ENCODE peak calls at places on chromosomes 5 and 9, in nine cellular contexts. D is aorta, V is stomach, M is right atrium auricular region, R is endothelial cell of umbilical vein, L is Panc1, K is adrenal gland, H is uterus, U is fibroblast of lung. O is an unnamed sample. For H3K9me3, the result is how much of the 10 kb centered on the place peaks cover.

GRCh38 chr5:107516452-107517184 is 154.1 kb downstream of the EFNA5 start:
- DNase-seq in D (no peak), V (no peak), M (no peak), R (no peak), L (no peak), K (no peak), H (no peak), U (peak), O (no peak)

GRCh38 chr9:18605763-18606162 is 131.8 kb downstream of the ADAMTSL1 start:
- DNase-seq in D (no peak), V (peak), M (no peak), R (peak), L (no peak), K (peak), H (peak), U (peak), O (no peak)

GRCh38 chr5:146441896-146442295 is 5.2 kb upstream of the TCERG1 start:
- DNase-seq in D (no peak), V (no peak), M (no peak), R (no peak), L (no peak), K (no peak), H (no peak), U (peak), O (no peak)

GRCh38 chr9:4563105-4563504 is 72.8 kb downstream of the SLC1A1 start:
- DNase-seq in D (no peak), V (no peak), M (no peak), R (no peak), L (no peak), K (no peak), H (no peak), U (no peak), O (no peak)

GRCh38 chr5:39526914-39527477 is 102.2 kb upstream of the DAB2 start:
- DNase-seq in D (no peak), V (no peak), M (no peak), R (peak), L (no peak), K (no peak), H (no peak), U (no peak), O (no peak)

GRCh38 chr9:109349431-109349846 is 28.6 kb upstream of the EPB41L4B start:
- DNase-seq in D (no peak), V (no peak), M (no peak), R (no peak), L (peak), K (peak), H (no peak), U (peak), O (peak)

GRCh38 chr9:121765021-121765950 is 113.9 kb downstream of the DAB2IP start:
- DNase-seq in D (no peak), V (peak), M (peak), R (peak), L (no peak), K (peak), H (peak), U (peak), O (peak)

GRCh38 chr9:113349434-113350337 is at the start of gene BSPRY:
- DNase-seq in D (no peak), V (peak), M (no peak), R (no peak), L (no peak), K (no peak), H (no peak), U (no peak), O (no peak)

GRCh38 chr5:135950611-135951010 is 4.2 kb downstream of the LECT2 start:
- DNase-seq in D (no peak), V (no peak), M (no peak), R (no peak), L (no peak), K (no peak), H (no peak), U (peak), O (peak)

GRCh38 chr5:43804723-43805122 is 201.7 kb downstream of the NNT start:
- DNase-seq in D (no peak), V (no peak), M (no peak), R (no peak), L (no peak), K (no peak), H (no peak), U (no peak), O (no peak)

GRCh38 chr5:35354751-35355150 is 124.5 kb upstream of the PRLR start:
- DNase-seq in D (no peak), V (no peak), M (no peak), R (no peak), L (no peak), K (no peak), H (peak), U (peak), O (no peak)

GRCh38 chr5:98774192-98775046 is 956 bp downstream of the RGMB start:
- DNase-seq in D (peak), V (peak), M (peak), R (peak), L (no peak), K (peak), H (peak), U (peak), O (no peak)

GRCh38 chr5:56534102-56534501 is 281.2 kb upstream of the MAP3K1 start:
- DNase-seq in D (no peak), V (peak), M (no peak), R (no peak), L (no peak), K (peak), H (no peak), U (peak), O (no peak)

GRCh38 chr9:122788831-122789230 is at the start of gene OR5C1:
- DNase-seq in D (no peak), V (no peak), M (peak), R (no peak), L (no peak), K (no peak), H (no peak), U (no peak), O (no peak)

GRCh38 chr9:134319306-134320194 is 6.7 kb upstream of the RXRA start:
- DNase-seq in D (peak), V (no peak), M (no peak), R (no peak), L (no peak), K (no peak), H (peak), U (no peak), O (no peak)

GRCh38 chr9:30967484-30967883 is 1417.0 kb upstream of the ACO1 start:
- DNase-seq in D (no peak), V (no peak), M (no peak), R (no peak), L (no peak), K (no peak), H (no peak), U (no peak), O (no peak)

GRCh38 chr5:147369742-147370374 is 135.0 kb downstream of the STK32A start:
- DNase-seq in D (no peak), V (no peak), M (no peak), R (peak), L (no peak), K (no peak), H (no peak), U (no peak), O (no peak)

GRCh38 chr5:180156141-180156540 is 52.9 kb downstream of the RASGEF1C start:
- DNase-seq in D (peak), V (peak), M (peak), R (no peak), L (no peak), K (no peak), H (no peak), U (no peak), O (no peak)

GRCh38 chr9:129177443-129177790 is 644 bp downstream of the IER5L start:
- DNase-seq in D (no peak), V (no peak), M (no peak), R (no peak), L (no peak), K (no peak), H (no peak), U (no peak), O (no peak)

GRCh38 chr5:60843693-60844428 is at the start of gene ELOVL7:
- DNase-seq in D (peak), V (peak), M (no peak), R (peak), L (no peak), K (peak), H (no peak), U (peak), O (no peak)

GRCh38 chr5:36733183-36733582 is 126.8 kb downstream of the SLC1A3 start:
- DNase-seq in D (no peak), V (no peak), M (no peak), R (no peak), L (no peak), K (no peak), H (no peak), U (no peak), O (no peak)

GRCh38 chr5:68547049-68547448 is 331.5 kb downstream of the PIK3R1 start:
- DNase-seq in D (no peak), V (no peak), M (no peak), R (no peak), L (no peak), K (no peak), H (no peak), U (no peak), O (no peak)

GRCh38 chr5:128537306-128537998 is 593 bp downstream of the FBN2 start:
- DNase-seq in D (peak), V (no peak), M (no peak), R (peak), L (no peak), K (peak), H (peak), U (peak), O (no peak)

GRCh38 chr5:128537999-128538248 is at the start of gene FBN2:
- DNase-seq in D (no peak), V (no peak), M (no peak), R (no peak), L (no peak), K (no peak), H (no peak), U (no peak), O (no peak)

GRCh38 chr5:128536861-128537305 is 1.2 kb downstream of the FBN2 start:
- DNase-seq in D (no peak), V (no peak), M (no peak), R (no peak), L (no peak), K (peak), H (no peak), U (peak), O (no peak)

GRCh38 chr5:128539038-128539429 is 989 bp upstream of the FBN2 start:
- DNase-seq in D (no peak), V (no peak), M (no peak), R (peak), L (no peak), K (peak), H (no peak), U (peak), O (no peak)

DNA sequence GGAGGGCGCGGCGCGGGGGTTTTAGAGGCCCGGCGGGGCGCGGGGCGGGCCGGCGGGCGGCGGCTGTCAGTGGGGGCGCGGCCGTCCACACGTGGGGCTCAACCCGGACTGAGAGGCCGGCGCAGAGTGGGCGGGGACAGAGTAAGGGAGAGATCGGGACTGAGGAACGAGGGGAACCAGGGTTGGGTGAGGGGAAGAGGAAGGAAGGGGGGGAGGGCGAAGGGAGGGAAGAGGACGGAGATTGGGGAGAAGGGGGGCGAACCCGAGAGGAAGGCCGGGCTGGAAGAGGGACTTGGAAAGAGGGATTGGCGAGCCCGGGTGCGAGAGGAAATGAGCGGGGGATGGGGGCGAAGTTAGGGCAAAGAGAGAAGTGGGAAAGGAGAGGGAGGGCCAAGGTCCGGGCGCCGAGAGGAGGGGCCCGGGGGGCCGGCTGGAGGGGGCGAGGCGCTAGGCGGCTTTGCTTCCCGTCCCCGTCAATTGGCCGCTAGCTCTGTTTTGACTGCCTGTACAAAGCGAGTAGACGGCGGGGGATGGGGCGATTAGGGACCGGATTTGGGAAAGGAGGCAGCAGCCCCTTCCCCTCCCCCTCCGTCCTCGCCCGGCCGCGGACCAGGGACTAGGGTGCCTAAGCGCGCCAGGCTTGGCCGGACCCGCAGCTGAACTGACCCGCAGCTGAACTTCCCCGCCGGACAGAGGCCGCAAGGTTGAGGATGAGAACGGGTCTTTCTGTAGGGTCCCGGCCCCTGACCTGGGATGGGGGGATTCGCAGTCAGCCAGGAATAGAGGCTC is 398 bp upstream of the FBN2 start:
- DNase-seq in D (peak), V (no peak), M (no peak), R (peak), L (no peak), K (peak), H (peak), U (peak), O (peak)
- H3K4me3 ChIP-seq in D (peak), V (peak), M (peak), R (peak), L (no peak), K (peak), H (peak), U (peak), O (peak)

GRCh38 chr5:178675922-178676321 is 49.1 kb upstream of the CLK4 start:
- DNase-seq in D (no peak), V (no peak), M (no peak), R (no peak), L (no peak), K (no peak), H (no peak), U (peak), O (no peak)
- H3K9me3 ChIP-seq in D (under half), V (under half), M (under half), R (under half), L (under half), K (under half), H (under half), U (under half), O (under half)

GRCh38 chr9:16545639-16546038 is 324.8 kb downstream of the BNC2 start:
- DNase-seq in D (no peak), V (no peak), M (no peak), R (no peak), L (no peak), K (no peak), H (no peak), U (no peak), O (no peak)

GRCh38 chr9:16542290-16542689 is 328.2 kb downstream of the BNC2 start:
- DNase-seq in D (no peak), V (no peak), M (no peak), R (peak), L (no peak), K (no peak), H (no peak), U (no peak), O (no peak)

GRCh38 chr9:16543691-16544090 is 326.8 kb downstream of the BNC2 start:
- DNase-seq in D (no peak), V (no peak), M (no peak), R (no peak), L (no peak), K (no peak), H (no peak), U (peak), O (no peak)

GRCh38 chr9:16543225-16543624 is 327.2 kb downstream of the BNC2 start:
- DNase-seq in D (no peak), V (no peak), M (no peak), R (no peak), L (no peak), K (no peak), H (no peak), U (no peak), O (no peak)

GRCh38 chr9:16544842-16545241 is 325.6 kb downstream of the BNC2 start:
- DNase-seq in D (no peak), V (no peak), M (no peak), R (no peak), L (no peak), K (no peak), H (no peak), U (no peak), O (no peak)
- H3K4me3 ChIP-seq in D (no peak), V (no peak), M (no peak), R (no peak), L (no peak), K (no peak), H (no peak), U (no peak), O (no peak)

GRCh38 chr5:141258464-141258863 is 13.3 kb downstream of the PCDHB15 start:
- DNase-seq in D (no peak), V (no peak), M (no peak), R (no peak), L (no peak), K (no peak), H (no peak), U (no peak), O (no peak)

GRCh38 chr5:141261238-141261546 is 16.0 kb downstream of the PCDHB15 start:
- DNase-seq in D (no peak), V (no peak), M (no peak), R (no peak), L (no peak), K (no peak), H (no peak), U (no peak), O (no peak)

GRCh38 chr5:141260458-141261237 is 15.5 kb downstream of the PCDHB15 start:
- DNase-seq in D (no peak), V (no peak), M (no peak), R (peak), L (no peak), K (no peak), H (no peak), U (no peak), O (no peak)

GRCh38 chr5:141258948-141259347 is 13.8 kb downstream of the PCDHB15 start:
- DNase-seq in D (no peak), V (no peak), M (no peak), R (no peak), L (no peak), K (no peak), H (no peak), U (no peak), O (no peak)
- H3K9me3 ChIP-seq in D (under half), V (half or more), M (half or more), R (under half), L (half or more), K (half or more), H (half or more), U (under half), O (under half)

DNA sequence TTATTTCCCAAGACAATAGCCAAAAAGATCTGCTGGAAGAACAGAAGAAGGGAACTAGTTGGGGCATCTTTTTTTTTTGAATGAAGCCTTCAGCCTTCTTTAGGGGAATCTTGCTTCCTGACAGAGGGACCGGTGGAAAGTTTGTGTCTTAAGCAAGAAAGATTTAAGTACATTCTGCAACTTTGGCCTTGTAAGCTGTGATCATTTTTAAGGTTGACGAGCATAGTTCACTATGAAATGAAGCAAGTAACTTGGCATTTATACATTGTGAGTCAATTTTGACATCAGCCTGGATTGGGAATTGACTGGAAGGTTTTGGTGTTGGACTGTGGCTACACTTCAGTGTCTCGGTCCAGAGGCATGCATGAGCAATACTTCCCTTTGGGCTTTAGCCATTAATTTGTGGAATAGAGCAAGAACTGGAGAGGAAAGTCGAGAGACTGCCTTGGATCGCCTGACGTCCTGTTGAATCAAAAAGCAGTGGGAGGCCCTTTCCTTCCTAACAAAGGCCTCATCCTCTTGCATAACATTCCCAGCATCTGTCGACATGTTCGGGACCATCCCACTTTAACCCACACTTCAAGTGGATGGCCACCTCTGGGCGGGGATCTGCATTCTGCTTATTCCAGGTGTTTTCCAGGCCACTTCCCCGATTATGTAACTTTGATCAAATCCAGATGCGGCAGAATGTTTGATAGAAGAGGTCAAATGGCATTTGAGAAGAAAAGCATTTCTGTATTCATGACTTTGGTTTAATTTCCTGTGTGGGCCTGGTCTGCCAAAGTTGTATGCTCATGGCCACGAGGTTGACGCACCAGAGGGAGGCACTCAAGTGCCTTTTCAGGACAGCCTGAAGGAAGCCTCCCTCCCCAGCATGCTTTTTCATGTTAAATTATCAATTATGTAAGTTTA is 12.5 kb downstream of the ABL1 start:
- DNase-seq in D (peak), V (peak), M (peak), R (peak), L (no peak), K (peak), H (peak), U (peak), O (peak)
- H3K4me3 ChIP-seq in D (no peak), V (no peak), M (no peak), R (no peak), L (no peak), K (peak), H (no peak), U (no peak), O (peak)

GRCh38 chr5:128358826-128359225 is 179.2 kb downstream of the FBN2 start:
- DNase-seq in D (no peak), V (no peak), M (no peak), R (no peak), L (no peak), K (no peak), H (no peak), U (peak), O (no peak)
- H3K9me3 ChIP-seq in D (under half), V (under half), M (under half), R (under half), L (under half), K (under half), H (under half), U (under half), O (under half)

DNA sequence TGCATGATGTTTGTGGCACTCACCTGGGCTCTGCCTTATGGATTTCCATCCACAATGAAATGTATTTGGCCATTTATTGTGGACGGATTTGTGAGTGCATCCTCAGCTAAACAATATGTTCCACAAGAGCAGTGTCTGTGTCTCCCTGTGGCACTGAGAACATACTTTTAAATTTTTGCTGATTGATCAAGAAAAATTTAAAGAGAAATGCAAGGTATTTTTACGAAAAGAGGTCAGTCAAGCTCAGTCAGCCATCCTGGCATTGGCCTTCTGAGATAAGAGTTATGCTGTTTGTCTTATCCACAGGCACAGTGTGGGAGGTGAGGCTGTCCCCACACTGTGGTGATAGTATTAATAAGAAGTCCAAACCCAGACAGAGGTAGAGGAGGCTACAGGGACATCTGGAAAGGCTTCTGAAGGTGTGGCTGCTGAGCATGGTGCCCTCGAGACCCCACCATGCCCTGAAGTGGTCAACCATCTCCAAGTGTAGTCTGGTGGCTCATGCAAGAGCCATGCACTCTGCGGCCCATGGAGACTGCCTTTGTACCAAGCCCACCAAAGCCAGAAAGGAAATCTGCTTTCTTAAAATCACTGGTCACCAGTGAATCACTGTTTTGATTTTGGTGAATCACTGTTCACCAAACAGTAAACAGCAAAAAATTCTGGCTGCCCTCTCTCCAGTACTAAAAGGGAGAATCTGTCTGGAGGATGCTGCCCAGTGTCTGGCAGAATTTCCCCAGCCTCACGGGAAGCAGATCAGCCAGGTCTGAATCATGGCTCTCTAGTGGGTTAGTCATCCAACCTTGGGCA is 28.8 kb downstream of the SPOCK1 start:
- DNase-seq in D (no peak), V (no peak), M (peak), R (peak), L (peak), K (peak), H (no peak), U (peak), O (peak)
- H3K4me3 ChIP-seq in D (no peak), V (no peak), M (no peak), R (no peak), L (no peak), K (no peak), H (no peak), U (no peak), O (no peak)

GRCh38 chr5:4089087-4089486 is 493.5 kb downstream of the IRX1 start:
- DNase-seq in D (no peak), V (no peak), M (no peak), R (no peak), L (no peak), K (no peak), H (no peak), U (peak), O (no peak)
- H3K9me3 ChIP-seq in D (under half), V (under half), M (under half), R (under half), L (under half), K (under half), H (under half), U (under half), O (under half)